ENCODE peak calls at places on chromosomes 5 and 9, in ten cellular contexts. One of them, this sample, is unnamed.

GRCh38 chr5:38463634-38464521 is 92.6 kb downstream of the LIFR start:
- DNase-seq in CD4-positive, alpha-beta memory T cell: no peak
- DNase-seq in neural crest cell: no peak
- DNase-seq in astrocyte of the cerebellum: peak
- DNase-seq in stimulated activated CD4-positive, alpha-beta T cell treated with anti-CD3 and anti-CD28 coated beads, Interleukin-2, amount 100 ng/mL, for 48 hours: no peak
- DNase-seq in GM04504: peak
- DNase-seq in IMR-90: peak
- DNase-seq in HCT116: peak
- DNase-seq in NT2/D1: no peak
- DNase-seq in M059J: peak
- DNase-seq in this sample: no peak

GRCh38 chr5:7606840-7607453 is 211.0 kb downstream of the ADCY2 start:
- DNase-seq in CD4-positive, alpha-beta memory T cell: no peak
- DNase-seq in neural crest cell: no peak
- DNase-seq in astrocyte of the cerebellum: no peak
- DNase-seq in stimulated activated CD4-positive, alpha-beta T cell treated with anti-CD3 and anti-CD28 coated beads, Interleukin-2, amount 100 ng/mL, for 48 hours: no peak
- DNase-seq in GM04504: no peak
- DNase-seq in IMR-90: no peak
- DNase-seq in HCT116: no peak
- DNase-seq in NT2/D1: no peak
- DNase-seq in M059J: no peak
- DNase-seq in this sample: no peak

GRCh38 chr5:1330146-1330846 is 14.6 kb downstream of the CLPTM1L start:
- DNase-seq in CD4-positive, alpha-beta memory T cell: no peak
- DNase-seq in neural crest cell: no peak
- DNase-seq in astrocyte of the cerebellum: no peak
- DNase-seq in stimulated activated CD4-positive, alpha-beta T cell treated with anti-CD3 and anti-CD28 coated beads, Interleukin-2, amount 100 ng/mL, for 48 hours: no peak
- DNase-seq in GM04504: no peak
- DNase-seq in IMR-90: no peak
- DNase-seq in HCT116: no peak
- DNase-seq in NT2/D1: no peak
- DNase-seq in M059J: no peak
- DNase-seq in this sample: no peak

GRCh38 chr5:68376931-68377330 is 161.4 kb downstream of the PIK3R1 start:
- DNase-seq in CD4-positive, alpha-beta memory T cell: no peak
- DNase-seq in neural crest cell: no peak
- DNase-seq in astrocyte of the cerebellum: no peak
- DNase-seq in stimulated activated CD4-positive, alpha-beta T cell treated with anti-CD3 and anti-CD28 coated beads, Interleukin-2, amount 100 ng/mL, for 48 hours: no peak
- DNase-seq in GM04504: no peak
- DNase-seq in IMR-90: no peak
- DNase-seq in HCT116: no peak
- DNase-seq in NT2/D1: no peak
- DNase-seq in M059J: no peak
- DNase-seq in this sample: no peak

GRCh38 chr9:72149231-72149975 is at the start of gene GDA:
- DNase-seq in CD4-positive, alpha-beta memory T cell: no peak
- DNase-seq in neural crest cell: no peak
- DNase-seq in astrocyte of the cerebellum: no peak
- DNase-seq in stimulated activated CD4-positive, alpha-beta T cell treated with anti-CD3 and anti-CD28 coated beads, Interleukin-2, amount 100 ng/mL, for 48 hours: no peak
- DNase-seq in GM04504: no peak
- DNase-seq in IMR-90: no peak
- DNase-seq in HCT116: peak
- DNase-seq in NT2/D1: peak
- DNase-seq in M059J: no peak
- DNase-seq in this sample: no peak

GRCh38 chr5:169097897-169098296 is 203.0 kb downstream of the SLIT3 start:
- DNase-seq in CD4-positive, alpha-beta memory T cell: no peak
- DNase-seq in neural crest cell: no peak
- DNase-seq in astrocyte of the cerebellum: no peak
- DNase-seq in stimulated activated CD4-positive, alpha-beta T cell treated with anti-CD3 and anti-CD28 coated beads, Interleukin-2, amount 100 ng/mL, for 48 hours: no peak
- DNase-seq in GM04504: no peak
- DNase-seq in IMR-90: no peak
- DNase-seq in HCT116: no peak
- DNase-seq in NT2/D1: no peak
- DNase-seq in M059J: no peak
- DNase-seq in this sample: no peak

GRCh38 chr5:350355-350754 is 28.8 kb downstream of the AHRR start:
- DNase-seq in CD4-positive, alpha-beta memory T cell: no peak
- DNase-seq in neural crest cell: no peak
- DNase-seq in astrocyte of the cerebellum: no peak
- DNase-seq in stimulated activated CD4-positive, alpha-beta T cell treated with anti-CD3 and anti-CD28 coated beads, Interleukin-2, amount 100 ng/mL, for 48 hours: no peak
- DNase-seq in GM04504: no peak
- DNase-seq in IMR-90: no peak
- DNase-seq in HCT116: peak
- DNase-seq in NT2/D1: no peak
- DNase-seq in M059J: peak
- DNase-seq in this sample: no peak

GRCh38 chr5:113050606-113051391 is 74.2 kb downstream of the DCP2 start:
- DNase-seq in CD4-positive, alpha-beta memory T cell: no peak
- DNase-seq in neural crest cell: no peak
- DNase-seq in astrocyte of the cerebellum: peak
- DNase-seq in stimulated activated CD4-positive, alpha-beta T cell treated with anti-CD3 and anti-CD28 coated beads, Interleukin-2, amount 100 ng/mL, for 48 hours: peak
- DNase-seq in GM04504: peak
- DNase-seq in IMR-90: peak
- DNase-seq in HCT116: no peak
- DNase-seq in NT2/D1: no peak
- DNase-seq in M059J: peak
- DNase-seq in this sample: no peak

GRCh38 chr5:10792336-10792735 is 31.3 kb upstream of the DAP start:
- DNase-seq in CD4-positive, alpha-beta memory T cell: no peak
- DNase-seq in neural crest cell: no peak
- DNase-seq in astrocyte of the cerebellum: no peak
- DNase-seq in stimulated activated CD4-positive, alpha-beta T cell treated with anti-CD3 and anti-CD28 coated beads, Interleukin-2, amount 100 ng/mL, for 48 hours: no peak
- DNase-seq in GM04504: no peak
- DNase-seq in IMR-90: no peak
- DNase-seq in HCT116: no peak
- DNase-seq in NT2/D1: no peak
- DNase-seq in M059J: no peak
- DNase-seq in this sample: no peak

GRCh38 chr5:91318727-91319126 is 64.4 kb downstream of the ARRDC3 start:
- DNase-seq in CD4-positive, alpha-beta memory T cell: peak
- DNase-seq in neural crest cell: no peak
- DNase-seq in astrocyte of the cerebellum: no peak
- DNase-seq in stimulated activated CD4-positive, alpha-beta T cell treated with anti-CD3 and anti-CD28 coated beads, Interleukin-2, amount 100 ng/mL, for 48 hours: no peak
- DNase-seq in GM04504: no peak
- DNase-seq in IMR-90: no peak
- DNase-seq in HCT116: no peak
- DNase-seq in NT2/D1: no peak
- DNase-seq in M059J: no peak
- DNase-seq in this sample: no peak

GRCh38 chr5:113989913-113990305 is 372.0 kb upstream of the KCNN2 start:
- DNase-seq in CD4-positive, alpha-beta memory T cell: no peak
- DNase-seq in neural crest cell: no peak
- DNase-seq in astrocyte of the cerebellum: no peak
- DNase-seq in stimulated activated CD4-positive, alpha-beta T cell treated with anti-CD3 and anti-CD28 coated beads, Interleukin-2, amount 100 ng/mL, for 48 hours: no peak
- DNase-seq in GM04504: no peak
- DNase-seq in IMR-90: no peak
- DNase-seq in HCT116: no peak
- DNase-seq in NT2/D1: no peak
- DNase-seq in M059J: no peak
- DNase-seq in this sample: no peak

GRCh38 chr5:157222506-157223230 is 42.0 kb downstream of the ITK start:
- DNase-seq in CD4-positive, alpha-beta memory T cell: peak
- DNase-seq in neural crest cell: no peak
- DNase-seq in astrocyte of the cerebellum: peak
- DNase-seq in stimulated activated CD4-positive, alpha-beta T cell treated with anti-CD3 and anti-CD28 coated beads, Interleukin-2, amount 100 ng/mL, for 48 hours: no peak
- DNase-seq in GM04504: peak
- DNase-seq in IMR-90: peak
- DNase-seq in HCT116: no peak
- DNase-seq in NT2/D1: no peak
- DNase-seq in M059J: peak
- DNase-seq in this sample: peak

GRCh38 chr5:159211712-159212111 is 2.4 kb upstream of the RNF145 start:
- DNase-seq in CD4-positive, alpha-beta memory T cell: no peak
- DNase-seq in neural crest cell: no peak
- DNase-seq in astrocyte of the cerebellum: no peak
- DNase-seq in stimulated activated CD4-positive, alpha-beta T cell treated with anti-CD3 and anti-CD28 coated beads, Interleukin-2, amount 100 ng/mL, for 48 hours: no peak
- DNase-seq in GM04504: no peak
- DNase-seq in IMR-90: no peak
- DNase-seq in HCT116: no peak
- DNase-seq in NT2/D1: no peak
- DNase-seq in M059J: no peak
- DNase-seq in this sample: no peak

GRCh38 chr9:80797427-80797825 is 891.9 kb downstream of the TLE1 start:
- DNase-seq in CD4-positive, alpha-beta memory T cell: no peak
- DNase-seq in neural crest cell: no peak
- DNase-seq in astrocyte of the cerebellum: no peak
- DNase-seq in stimulated activated CD4-positive, alpha-beta T cell treated with anti-CD3 and anti-CD28 coated beads, Interleukin-2, amount 100 ng/mL, for 48 hours: no peak
- DNase-seq in GM04504: no peak
- DNase-seq in IMR-90: no peak
- DNase-seq in HCT116: no peak
- DNase-seq in NT2/D1: no peak
- DNase-seq in M059J: no peak
- DNase-seq in this sample: no peak

GRCh38 chr5:66013906-66014305 is 87.5 kb downstream of the ERBIN start:
- DNase-seq in CD4-positive, alpha-beta memory T cell: no peak
- DNase-seq in neural crest cell: no peak
- DNase-seq in astrocyte of the cerebellum: no peak
- DNase-seq in stimulated activated CD4-positive, alpha-beta T cell treated with anti-CD3 and anti-CD28 coated beads, Interleukin-2, amount 100 ng/mL, for 48 hours: no peak
- DNase-seq in GM04504: no peak
- DNase-seq in IMR-90: no peak
- DNase-seq in HCT116: no peak
- DNase-seq in NT2/D1: no peak
- DNase-seq in M059J: no peak
- DNase-seq in this sample: no peak

GRCh38 chr5:16313761-16314160 is 134.2 kb upstream of the MARCHF11 start:
- DNase-seq in CD4-positive, alpha-beta memory T cell: no peak
- DNase-seq in neural crest cell: no peak
- DNase-seq in astrocyte of the cerebellum: no peak
- DNase-seq in stimulated activated CD4-positive, alpha-beta T cell treated with anti-CD3 and anti-CD28 coated beads, Interleukin-2, amount 100 ng/mL, for 48 hours: no peak
- DNase-seq in GM04504: no peak
- DNase-seq in IMR-90: no peak
- DNase-seq in HCT116: no peak
- DNase-seq in NT2/D1: no peak
- DNase-seq in M059J: peak
- DNase-seq in this sample: no peak